ENCODE peak calls at places on chromosomes 13 and 19, in nine cellular contexts. T is neural progenitor cell; S is endothelial cell; C is WTC11; V is GM23338; W is CD8-positive, alpha-beta T cell; F is progenitor cell of endocrine pancreas; U is NB4; L is CD4-positive, alpha-beta T cell. H is an unnamed sample.

GRCh38 chr13:27797228-27797624 is 4.9 kb downstream of the GSX1 start:
- DNase-seq in T (peak), U (no peak), L (no peak), W (no peak), C (peak), F (peak), S (peak), V (peak), H (peak)

GRCh38 chr19:33344210-33344609 is 29.3 kb upstream of the CEBPG start:
- DNase-seq in S (peak), W (no peak), C (no peak), U (no peak), F (no peak), L (no peak), T (peak), V (peak), H (no peak)

GRCh38 chr19:48381178-48381950 is 10.0 kb downstream of the KDELR1 start:
- DNase-seq in F (no peak), C (no peak), U (no peak), V (peak), W (no peak), T (no peak), L (no peak), S (no peak), H (no peak)

GRCh38 chr13:113001251-113002140 is 32.5 kb downstream of the MCF2L start:
- DNase-seq in V (peak), C (no peak), L (no peak), U (no peak), T (peak), F (peak), S (no peak), W (no peak), H (peak)

GRCh38 chr19:18995804-18996241 is 37.5 kb downstream of the SUGP2 start:
- DNase-seq in L (no peak), V (peak), F (no peak), C (peak), S (peak), U (peak), T (peak), W (no peak), H (peak)

GRCh38 chr19:43765109-43765876 is 10.5 kb upstream of the SMG9 start:
- DNase-seq in T (no peak), F (no peak), C (no peak), V (no peak), L (peak), U (peak), S (no peak), W (peak), H (no peak)

GRCh38 chr13:86038490-86038889 is 239.3 kb upstream of the SLITRK6 start:
- DNase-seq in L (no peak), W (no peak), S (no peak), V (no peak), F (no peak), C (no peak), U (no peak), T (no peak), H (no peak)

GRCh38 chr13:100588350-100589177 is at the start of gene GGACT:
- DNase-seq in L (peak), T (peak), F (peak), U (peak), C (peak), V (peak), W (peak), S (peak), H (peak)

GRCh38 chr13:111184685-111185401 is 69.7 kb downstream of the ARHGEF7 start:
- DNase-seq in U (peak), C (no peak), T (no peak), L (peak), W (peak), V (no peak), S (no peak), F (no peak), H (no peak)

GRCh38 chr19:42421591-42422031 is 5.6 kb downstream of the LIPE start:
- DNase-seq in U (no peak), C (no peak), S (no peak), V (no peak), W (no peak), L (no peak), F (no peak), T (no peak), H (no peak)

GRCh38 chr19:51687791-51688664 is 5.1 kb upstream of the SPACA6 start:
- DNase-seq in W (no peak), S (peak), T (peak), C (peak), L (no peak), V (peak), U (no peak), F (no peak), H (no peak)

GRCh38 chr13:97432232-97432916 is 1.6 kb upstream of the RAP2A start:
- DNase-seq in F (no peak), L (no peak), W (no peak), V (no peak), U (peak), T (no peak), S (no peak), C (no peak), H (no peak)

GRCh38 chr13:27321619-27322385 is 51.2 kb downstream of the RASL11A start:
- DNase-seq in C (no peak), W (no peak), S (no peak), U (no peak), V (peak), T (no peak), F (no peak), L (no peak), H (no peak)

GRCh38 chr19:7552781-7553180 is 17.3 kb downstream of the PNPLA6 start:
- DNase-seq in V (no peak), W (no peak), S (no peak), L (no peak), T (no peak), F (no peak), U (no peak), C (no peak), H (no peak)

GRCh38 chr13:35990196-35990595 is 141.0 kb downstream of the DCLK1 start:
- DNase-seq in W (no peak), V (peak), T (peak), L (no peak), U (no peak), S (no peak), F (no peak), C (peak), H (no peak)
- TF ChIP-seq CTCF in W (no peak), V (peak), T (peak), L (no peak), U (peak), S (no peak), F (no peak), C (peak), H (no peak)

GRCh38 chr13:45464687-45465453 is at the start of gene COG3:
- DNase-seq in V (peak), C (peak), U (peak), S (peak), L (peak), W (peak), T (peak), F (peak), H (peak)
- TF ChIP-seq CTCF in V (peak), C (no peak), U (peak), S (peak), L (peak), W (peak), T (peak), F (peak), H (peak)

GRCh38 chr19:44908074-44908835 is 2.7 kb downstream of the APOE start:
- DNase-seq in F (no peak), L (no peak), C (no peak), T (no peak), V (no peak), S (no peak), W (no peak), U (no peak), H (no peak)

GRCh38 chr19:44909775-44910174 is 4.2 kb downstream of the APOE start:
- DNase-seq in S (no peak), C (no peak), V (no peak), F (no peak), T (no peak), L (no peak), W (no peak), U (no peak), H (no peak)

GRCh38 chr19:44908836-44909201 is 3.2 kb downstream of the APOE start:
- DNase-seq in W (no peak), F (no peak), S (no peak), C (no peak), L (no peak), T (no peak), V (no peak), U (no peak), H (no peak)

GRCh38 chr19:44905437-44906160 is at the start of gene APOE:
- DNase-seq in U (no peak), C (peak), F (no peak), L (no peak), V (peak), W (no peak), T (peak), S (peak), H (no peak)

GRCh38 chr19:44907613-44908012 is 2.0 kb downstream of the APOE start:
- DNase-seq in L (no peak), S (no peak), U (no peak), W (no peak), C (no peak), F (no peak), T (no peak), V (no peak), H (no peak)
- TF ChIP-seq CTCF in L (no peak), S (no peak), U (no peak), W (no peak), C (no peak), F (no peak), T (no peak), V (no peak), H (no peak)

DNA sequence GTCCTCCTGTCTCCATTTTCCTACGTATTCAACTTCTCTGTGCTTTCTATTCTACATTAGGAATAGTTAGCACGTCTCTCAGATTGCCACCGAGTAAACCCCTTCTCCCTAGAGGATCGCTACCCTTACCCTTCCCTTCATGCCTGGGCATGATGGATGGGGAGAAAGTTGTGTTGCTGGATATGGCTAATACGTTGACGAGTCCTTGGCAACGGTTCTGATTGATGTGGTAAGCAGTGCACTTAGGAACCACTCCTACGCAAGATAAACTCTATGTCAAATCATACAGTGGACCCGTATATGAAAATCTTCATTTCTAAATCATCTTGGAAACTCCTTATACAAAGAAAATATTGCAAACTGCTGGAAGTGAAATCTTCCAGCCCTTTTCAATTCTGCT is 224.5 kb downstream of the EFNB2 start:
- DNase-seq in S (no peak), W (no peak), U (no peak), C (no peak), T (no peak), F (no peak), V (no peak), L (no peak), H (no peak)
- TF ChIP-seq CTCF in S (no peak), W (no peak), U (no peak), C (no peak), T (no peak), F (no peak), V (no peak), L (no peak), H (no peak)

GRCh38 chr13:48504606-48505369 is 28.1 kb downstream of the RCBTB2 start:
- DNase-seq in U (peak), V (peak), W (no peak), L (no peak), C (no peak), F (no peak), T (no peak), S (no peak), H (no peak)

GRCh38 chr13:48508001-48508400 is 24.9 kb downstream of the RCBTB2 start:
- DNase-seq in W (no peak), T (no peak), F (no peak), U (no peak), L (no peak), S (no peak), V (no peak), C (no peak), H (no peak)

GRCh38 chr13:48507024-48507423 is 25.9 kb downstream of the RCBTB2 start:
- DNase-seq in C (no peak), V (no peak), T (no peak), L (no peak), U (no peak), W (no peak), S (no peak), F (no peak), H (no peak)

GRCh38 chr13:48505597-48506091 is 27.2 kb downstream of the RCBTB2 start:
- DNase-seq in W (peak), L (peak), V (no peak), S (no peak), C (no peak), F (no peak), T (no peak), U (peak), H (no peak)

DNA sequence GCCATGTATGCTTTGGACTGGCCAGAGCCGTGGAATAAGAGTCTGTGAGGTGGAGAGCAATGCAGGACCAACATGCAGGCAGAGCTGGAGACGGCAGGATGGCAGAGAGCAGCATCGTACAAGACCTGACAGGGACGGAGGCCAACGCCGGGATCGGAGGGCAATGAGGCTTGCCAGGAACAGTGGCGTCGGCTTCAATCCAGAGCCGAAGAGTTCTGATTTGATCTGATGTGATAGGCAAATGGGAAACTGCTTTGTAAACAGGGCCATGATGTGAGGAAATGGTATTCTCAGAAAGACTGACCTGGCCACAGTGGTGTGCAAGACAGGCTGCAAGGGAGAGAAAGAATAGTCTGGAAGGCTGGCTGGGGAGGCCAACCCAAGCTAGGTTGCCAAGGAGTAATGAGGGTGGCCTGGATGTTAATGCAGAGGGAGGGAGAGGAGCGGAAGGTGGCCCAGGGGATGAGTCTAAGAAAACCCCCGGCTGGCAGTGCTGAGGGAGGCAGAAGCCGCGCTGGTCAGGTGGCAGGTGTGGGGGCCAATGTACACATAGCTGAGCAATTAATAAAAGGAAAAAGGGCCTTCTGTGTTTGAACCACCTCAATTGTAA is 26.7 kb downstream of the RCBTB2 start:
- DNase-seq in T (no peak), W (no peak), C (no peak), U (no peak), S (no peak), V (no peak), F (no peak), L (no peak), H (no peak)
- TF ChIP-seq CTCF in T (no peak), W (no peak), C (no peak), U (no peak), S (no peak), V (no peak), F (no peak), L (no peak), H (no peak)